ENCODE peak calls at places on chromosomes 1 and 21, in five cellular contexts. Q is stomach, S is A549, W is breast epithelium, T is uterus. N is an unnamed sample.

GRCh38 chr1:16615253-16616252 is 2.2 kb upstream of the NBPF1 start:
- DNase-seq in Q (peak; percentile 46), S (no peak), W (peak; percentile 22), T (no peak), N (peak; percentile 92)

GRCh38 chr1:154220970-154221814 is 437 bp downstream of the UBAP2L start:
- DNase-seq in Q (peak; percentile 61), S (peak; percentile 27), W (peak; percentile 55), T (peak; percentile 64), N (peak; percentile 91)

GRCh38 chr21:14533555-14534400 is 12.3 kb downstream of the SAMSN1 start:
- DNase-seq in Q (no peak), S (peak; percentile 8), W (no peak), T (no peak), N (no peak)

GRCh38 chr1:229437443-229437842 is 3.5 kb upstream of the ACTA1 start:
- DNase-seq in Q (no peak), S (no peak), W (no peak), T (no peak), N (no peak)

GRCh38 chr1:160365325-160365724 is 1.5 kb upstream of the NHLH1 start:
- DNase-seq in Q (no peak), S (no peak), W (no peak), T (no peak), N (peak; percentile 27)

GRCh38 chr1:207644852-207645631 is at the start of gene CR1L:
- DNase-seq in Q (peak; percentile 80), S (peak; percentile 64), W (peak; percentile 71), T (peak; percentile 63), N (no peak)

GRCh38 chr1:161131721-161132409 is 602 bp downstream of the DEDD start:
- DNase-seq in Q (no peak), S (no peak), W (no peak), T (no peak), N (no peak)

GRCh38 chr1:170407138-170407537 is 124.8 kb upstream of the GORAB start:
- DNase-seq in Q (no peak), S (no peak), W (no peak), T (no peak), N (no peak)

GRCh38 chr1:177847843-177848242 is 122.0 kb downstream of the SEC16B start:
- DNase-seq in Q (no peak), S (no peak), W (no peak), T (no peak), N (no peak)

GRCh38 chr1:202248861-202249260 is 55.3 kb downstream of the LGR6 start:
- DNase-seq in Q (no peak), S (no peak), W (no peak), T (no peak), N (no peak)

GRCh38 chr1:119680723-119681122 is 31.0 kb upstream of the PHGDH start:
- DNase-seq in Q (no peak), S (no peak), W (no peak), T (no peak), N (no peak)

DNA sequence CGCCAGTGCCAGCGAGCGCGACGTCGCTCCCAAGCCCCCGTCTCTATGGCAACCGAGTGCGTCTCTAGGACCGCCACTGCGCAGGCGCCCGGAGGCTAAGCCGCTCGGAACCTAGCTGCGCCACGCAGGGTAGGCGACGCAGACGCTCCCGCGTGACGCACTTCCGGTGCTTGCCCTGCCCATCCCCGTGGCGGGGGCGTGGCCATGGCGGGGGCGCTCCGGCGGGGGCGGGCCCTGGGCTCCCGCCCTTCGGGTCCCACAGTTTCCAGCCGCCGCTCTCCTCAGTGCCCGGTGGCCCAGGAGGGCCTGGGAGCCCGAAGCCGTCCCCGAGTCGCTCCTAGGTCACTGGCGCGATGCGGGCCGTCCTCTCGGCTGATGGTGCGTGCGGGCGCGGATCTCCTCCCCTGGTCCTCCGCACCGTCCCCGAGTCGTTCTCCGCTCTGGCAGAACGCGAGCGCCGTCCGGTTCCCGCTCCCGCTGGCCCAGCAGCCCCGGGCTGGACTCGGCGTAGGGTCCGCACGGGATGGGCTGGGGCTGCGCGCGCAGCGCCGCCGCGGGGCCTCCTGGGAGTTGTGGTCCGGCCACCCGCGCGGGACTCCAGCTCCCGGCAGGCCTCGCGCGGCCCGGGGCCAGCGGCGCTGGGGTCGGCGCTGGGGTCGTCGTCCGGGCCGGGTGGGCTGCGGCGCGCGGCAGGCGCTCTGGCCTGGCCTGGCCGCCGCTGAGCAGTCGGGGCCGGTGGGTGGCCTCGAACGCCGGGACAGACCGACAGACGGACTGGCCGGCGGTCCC is at the start of gene MIB2:
- DNase-seq in Q (peak; percentile 97), S (peak; percentile 94), W (peak; percentile 93), T (peak; percentile 96), N (no peak)
- TF ChIP-seq POLR2A in Q (no peak), S (peak; percentile 59), W (peak; percentile 60), T (no peak), N (no peak)

DNA sequence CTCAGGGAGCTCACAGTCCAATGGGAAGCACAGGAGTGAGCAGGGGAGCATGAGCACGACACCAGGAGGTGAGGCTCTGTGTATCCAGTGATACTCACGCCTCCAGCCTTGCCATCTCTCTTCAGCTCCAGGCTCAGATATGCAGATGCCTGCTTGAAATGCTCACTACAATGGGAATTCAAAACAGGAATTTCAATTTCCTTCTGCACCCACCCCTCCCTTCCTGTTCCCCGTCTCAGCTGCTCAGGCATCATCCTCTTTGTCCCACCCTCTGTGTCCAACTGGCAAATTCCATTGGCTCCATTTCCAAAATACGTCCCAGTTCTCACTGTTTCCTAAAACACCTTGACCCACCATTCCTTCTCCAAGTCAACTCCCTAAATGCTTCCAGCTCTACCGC is 58.9 kb downstream of the FBXO2 start:
- DNase-seq in Q (no peak), S (no peak), W (no peak), T (no peak), N (no peak)
- H3K4me3 ChIP-seq in Q (no peak overlapping the region), S (no peak overlapping the region), W (no peak overlapping the region), T (no peak overlapping the region), N (no peak overlapping the region)

GRCh38 chr1:31372961-31373896 is at the start of gene FABP3:
- DNase-seq in Q (peak; percentile 81), S (no peak), W (peak; percentile 52), T (peak; percentile 71), N (no peak)
- TF ChIP-seq POLR2A in Q (no peak), S (no peak), W (no peak), T (peak; percentile 48), N (no peak)

GRCh38 chr1:118185083-118185899 is at the start of gene SPAG17:
- DNase-seq in Q (peak; percentile 72), S (peak; percentile 4), W (no peak), T (peak; percentile 40), N (no peak)

GRCh38 chr1:118186026-118186425 is 998 bp upstream of the SPAG17 start:
- DNase-seq in Q (no peak), S (no peak), W (no peak), T (no peak), N (no peak)

GRCh38 chr1:118184737-118185082 is 318 bp downstream of the SPAG17 start:
- DNase-seq in Q (no peak), S (no peak), W (no peak), T (no peak), N (no peak)
- H3K4me3 ChIP-seq in Q (peak overlapping the region; percentile 48), S (peak overlapping the region; percentile 40), W (peak overlapping the region; percentile 62), T (peak overlapping the region; percentile 12), N (peak overlapping the region; percentile 30)

N was measured in vagina.